ENCODE peak calls at places on chromosomes 7 and 10, in eight cellular contexts. One of them, this sample, is unnamed.

GRCh38 chr10:88987243-88987726 is 3.3 kb upstream of the FAS start:
- DNase-seq in astrocyte of the spinal cord: peak
- DNase-seq in stimulated activated CD8-positive, alpha-beta memory T cell treated with anti-CD3 and anti-CD28 coated beads, Interleukin-12 subunit alpha, Interleukin-12 subunit beta, amount 100 ng/mL, for 1 hour: no peak
- DNase-seq in T-helper 17 cell: no peak
- DNase-seq in NCI-H1105: no peak
- DNase-seq in Daoy: no peak
- DNase-seq in HL-60: no peak
- DNase-seq in mesendoderm: no peak
- DNase-seq in this sample: no peak

GRCh38 chr7:1855396-1856160 is 185.5 kb downstream of the ELFN1 start:
- DNase-seq in astrocyte of the spinal cord: no peak
- DNase-seq in stimulated activated CD8-positive, alpha-beta memory T cell treated with anti-CD3 and anti-CD28 coated beads, Interleukin-12 subunit alpha, Interleukin-12 subunit beta, amount 100 ng/mL, for 1 hour: no peak
- DNase-seq in T-helper 17 cell: peak
- DNase-seq in NCI-H1105: no peak
- DNase-seq in Daoy: no peak
- DNase-seq in HL-60: no peak
- DNase-seq in mesendoderm: no peak
- DNase-seq in this sample: no peak

GRCh38 chr7:112292162-112292561 is 85.7 kb downstream of the ZNF277 start:
- DNase-seq in astrocyte of the spinal cord: no peak
- DNase-seq in stimulated activated CD8-positive, alpha-beta memory T cell treated with anti-CD3 and anti-CD28 coated beads, Interleukin-12 subunit alpha, Interleukin-12 subunit beta, amount 100 ng/mL, for 1 hour: no peak
- DNase-seq in T-helper 17 cell: no peak
- DNase-seq in NCI-H1105: no peak
- DNase-seq in Daoy: no peak
- DNase-seq in HL-60: no peak
- DNase-seq in mesendoderm: no peak
- DNase-seq in this sample: no peak

GRCh38 chr7:53993205-53993604 is 549.0 kb upstream of the VSTM2A start:
- DNase-seq in astrocyte of the spinal cord: no peak
- DNase-seq in stimulated activated CD8-positive, alpha-beta memory T cell treated with anti-CD3 and anti-CD28 coated beads, Interleukin-12 subunit alpha, Interleukin-12 subunit beta, amount 100 ng/mL, for 1 hour: no peak
- DNase-seq in T-helper 17 cell: no peak
- DNase-seq in NCI-H1105: peak
- DNase-seq in Daoy: no peak
- DNase-seq in HL-60: no peak
- DNase-seq in mesendoderm: no peak
- DNase-seq in this sample: peak

GRCh38 chr10:129491123-129491734 is 24.2 kb downstream of the MGMT start:
- DNase-seq in astrocyte of the spinal cord: peak
- DNase-seq in stimulated activated CD8-positive, alpha-beta memory T cell treated with anti-CD3 and anti-CD28 coated beads, Interleukin-12 subunit alpha, Interleukin-12 subunit beta, amount 100 ng/mL, for 1 hour: no peak
- DNase-seq in T-helper 17 cell: no peak
- DNase-seq in NCI-H1105: no peak
- DNase-seq in Daoy: no peak
- DNase-seq in HL-60: no peak
- DNase-seq in mesendoderm: peak
- DNase-seq in this sample: no peak

GRCh38 chr7:149126662-149127321 is 668 bp upstream of the ZNF425 start:
- DNase-seq in astrocyte of the spinal cord: peak
- DNase-seq in stimulated activated CD8-positive, alpha-beta memory T cell treated with anti-CD3 and anti-CD28 coated beads, Interleukin-12 subunit alpha, Interleukin-12 subunit beta, amount 100 ng/mL, for 1 hour: peak
- DNase-seq in T-helper 17 cell: peak
- DNase-seq in NCI-H1105: peak
- DNase-seq in Daoy: peak
- DNase-seq in HL-60: peak
- DNase-seq in mesendoderm: peak
- DNase-seq in this sample: peak

GRCh38 chr10:124740374-124741280 is 3.6 kb downstream of the FAM53B start:
- DNase-seq in astrocyte of the spinal cord: no peak
- DNase-seq in stimulated activated CD8-positive, alpha-beta memory T cell treated with anti-CD3 and anti-CD28 coated beads, Interleukin-12 subunit alpha, Interleukin-12 subunit beta, amount 100 ng/mL, for 1 hour: no peak
- DNase-seq in T-helper 17 cell: no peak
- DNase-seq in NCI-H1105: no peak
- DNase-seq in Daoy: peak
- DNase-seq in HL-60: peak
- DNase-seq in mesendoderm: peak
- DNase-seq in this sample: no peak

GRCh38 chr7:16494551-16494950 is 29.0 kb upstream of the SOSTDC1 start:
- DNase-seq in astrocyte of the spinal cord: no peak
- DNase-seq in stimulated activated CD8-positive, alpha-beta memory T cell treated with anti-CD3 and anti-CD28 coated beads, Interleukin-12 subunit alpha, Interleukin-12 subunit beta, amount 100 ng/mL, for 1 hour: no peak
- DNase-seq in T-helper 17 cell: no peak
- DNase-seq in NCI-H1105: no peak
- DNase-seq in Daoy: no peak
- DNase-seq in HL-60: no peak
- DNase-seq in mesendoderm: no peak
- DNase-seq in this sample: no peak

GRCh38 chr7:36497775-36498174 is 108.1 kb downstream of the ANLN start:
- DNase-seq in astrocyte of the spinal cord: no peak
- DNase-seq in stimulated activated CD8-positive, alpha-beta memory T cell treated with anti-CD3 and anti-CD28 coated beads, Interleukin-12 subunit alpha, Interleukin-12 subunit beta, amount 100 ng/mL, for 1 hour: no peak
- DNase-seq in T-helper 17 cell: no peak
- DNase-seq in NCI-H1105: no peak
- DNase-seq in Daoy: no peak
- DNase-seq in HL-60: no peak
- DNase-seq in mesendoderm: no peak
- DNase-seq in this sample: no peak

GRCh38 chr7:44461387-44461786 is 29.1 kb downstream of the NUDCD3 start:
- DNase-seq in astrocyte of the spinal cord: peak
- DNase-seq in stimulated activated CD8-positive, alpha-beta memory T cell treated with anti-CD3 and anti-CD28 coated beads, Interleukin-12 subunit alpha, Interleukin-12 subunit beta, amount 100 ng/mL, for 1 hour: no peak
- DNase-seq in T-helper 17 cell: no peak
- DNase-seq in NCI-H1105: no peak
- DNase-seq in Daoy: peak
- DNase-seq in HL-60: no peak
- DNase-seq in mesendoderm: peak
- DNase-seq in this sample: no peak

GRCh38 chr7:2411815-2412586 is 8.6 kb downstream of the CHST12 start:
- DNase-seq in astrocyte of the spinal cord: no peak
- DNase-seq in stimulated activated CD8-positive, alpha-beta memory T cell treated with anti-CD3 and anti-CD28 coated beads, Interleukin-12 subunit alpha, Interleukin-12 subunit beta, amount 100 ng/mL, for 1 hour: no peak
- DNase-seq in T-helper 17 cell: no peak
- DNase-seq in NCI-H1105: no peak
- DNase-seq in Daoy: no peak
- DNase-seq in HL-60: no peak
- DNase-seq in mesendoderm: no peak
- DNase-seq in this sample: no peak

GRCh38 chr7:1946025-1946424 is 275.9 kb downstream of the ELFN1 start:
- DNase-seq in astrocyte of the spinal cord: no peak
- DNase-seq in stimulated activated CD8-positive, alpha-beta memory T cell treated with anti-CD3 and anti-CD28 coated beads, Interleukin-12 subunit alpha, Interleukin-12 subunit beta, amount 100 ng/mL, for 1 hour: no peak
- DNase-seq in T-helper 17 cell: no peak
- DNase-seq in NCI-H1105: no peak
- DNase-seq in Daoy: no peak
- DNase-seq in HL-60: no peak
- DNase-seq in mesendoderm: no peak
- DNase-seq in this sample: no peak

GRCh38 chr7:40221836-40222235 is 87.0 kb downstream of the SUGCT start:
- DNase-seq in astrocyte of the spinal cord: peak
- DNase-seq in stimulated activated CD8-positive, alpha-beta memory T cell treated with anti-CD3 and anti-CD28 coated beads, Interleukin-12 subunit alpha, Interleukin-12 subunit beta, amount 100 ng/mL, for 1 hour: no peak
- DNase-seq in T-helper 17 cell: no peak
- DNase-seq in NCI-H1105: no peak
- DNase-seq in Daoy: peak
- DNase-seq in HL-60: peak
- DNase-seq in mesendoderm: no peak
- DNase-seq in this sample: no peak

GRCh38 chr7:92961966-92962365 is 125.6 kb upstream of the CDK6 start:
- DNase-seq in astrocyte of the spinal cord: no peak
- DNase-seq in stimulated activated CD8-positive, alpha-beta memory T cell treated with anti-CD3 and anti-CD28 coated beads, Interleukin-12 subunit alpha, Interleukin-12 subunit beta, amount 100 ng/mL, for 1 hour: no peak
- DNase-seq in T-helper 17 cell: no peak
- DNase-seq in NCI-H1105: no peak
- DNase-seq in Daoy: no peak
- DNase-seq in HL-60: no peak
- DNase-seq in mesendoderm: no peak
- DNase-seq in this sample: no peak

GRCh38 chr7:133112335-133112734 is 30.4 kb upstream of the CHCHD3 start:
- DNase-seq in astrocyte of the spinal cord: no peak
- DNase-seq in stimulated activated CD8-positive, alpha-beta memory T cell treated with anti-CD3 and anti-CD28 coated beads, Interleukin-12 subunit alpha, Interleukin-12 subunit beta, amount 100 ng/mL, for 1 hour: no peak
- DNase-seq in T-helper 17 cell: no peak
- DNase-seq in NCI-H1105: no peak
- DNase-seq in Daoy: no peak
- DNase-seq in HL-60: no peak
- DNase-seq in mesendoderm: no peak
- DNase-seq in this sample: no peak

GRCh38 chr7:138044897-138045296 is 31.4 kb upstream of the AKR1D1 start:
- DNase-seq in astrocyte of the spinal cord: no peak
- DNase-seq in stimulated activated CD8-positive, alpha-beta memory T cell treated with anti-CD3 and anti-CD28 coated beads, Interleukin-12 subunit alpha, Interleukin-12 subunit beta, amount 100 ng/mL, for 1 hour: no peak
- DNase-seq in T-helper 17 cell: no peak
- DNase-seq in NCI-H1105: no peak
- DNase-seq in Daoy: no peak
- DNase-seq in HL-60: no peak
- DNase-seq in mesendoderm: no peak
- DNase-seq in this sample: no peak

GRCh38 chr10:33807527-33808377 is 473.3 kb upstream of the NRP1 start:
- DNase-seq in astrocyte of the spinal cord: no peak
- DNase-seq in stimulated activated CD8-positive, alpha-beta memory T cell treated with anti-CD3 and anti-CD28 coated beads, Interleukin-12 subunit alpha, Interleukin-12 subunit beta, amount 100 ng/mL, for 1 hour: no peak
- DNase-seq in T-helper 17 cell: no peak
- DNase-seq in NCI-H1105: no peak
- DNase-seq in Daoy: no peak
- DNase-seq in HL-60: no peak
- DNase-seq in mesendoderm: no peak
- DNase-seq in this sample: peak

GRCh38 chr10:43210556-43210955 is 56.3 kb downstream of the RASGEF1A start:
- DNase-seq in astrocyte of the spinal cord: no peak
- DNase-seq in stimulated activated CD8-positive, alpha-beta memory T cell treated with anti-CD3 and anti-CD28 coated beads, Interleukin-12 subunit alpha, Interleukin-12 subunit beta, amount 100 ng/mL, for 1 hour: no peak
- DNase-seq in T-helper 17 cell: peak
- DNase-seq in NCI-H1105: no peak
- DNase-seq in Daoy: no peak
- DNase-seq in HL-60: no peak
- DNase-seq in mesendoderm: no peak
- DNase-seq in this sample: no peak

GRCh38 chr7:29588900-29589696 is 25.5 kb downstream of the PRR15 start:
- DNase-seq in astrocyte of the spinal cord: peak
- DNase-seq in stimulated activated CD8-positive, alpha-beta memory T cell treated with anti-CD3 and anti-CD28 coated beads, Interleukin-12 subunit alpha, Interleukin-12 subunit beta, amount 100 ng/mL, for 1 hour: peak
- DNase-seq in T-helper 17 cell: no peak
- DNase-seq in NCI-H1105: peak
- DNase-seq in Daoy: peak
- DNase-seq in HL-60: peak
- DNase-seq in mesendoderm: peak
- DNase-seq in this sample: peak

GRCh38 chr7:35249537-35249907 is 4.4 kb downstream of the TBX20 start:
- DNase-seq in astrocyte of the spinal cord: no peak
- DNase-seq in stimulated activated CD8-positive, alpha-beta memory T cell treated with anti-CD3 and anti-CD28 coated beads, Interleukin-12 subunit alpha, Interleukin-12 subunit beta, amount 100 ng/mL, for 1 hour: no peak
- DNase-seq in T-helper 17 cell: no peak
- DNase-seq in NCI-H1105: no peak
- DNase-seq in Daoy: peak
- DNase-seq in HL-60: no peak
- DNase-seq in mesendoderm: peak
- DNase-seq in this sample: peak

GRCh38 chr10:96764345-96764744 is 44.0 kb upstream of the PIK3AP1 start:
- DNase-seq in astrocyte of the spinal cord: no peak
- DNase-seq in stimulated activated CD8-positive, alpha-beta memory T cell treated with anti-CD3 and anti-CD28 coated beads, Interleukin-12 subunit alpha, Interleukin-12 subunit beta, amount 100 ng/mL, for 1 hour: no peak
- DNase-seq in T-helper 17 cell: no peak
- DNase-seq in NCI-H1105: no peak
- DNase-seq in Daoy: no peak
- DNase-seq in HL-60: peak
- DNase-seq in mesendoderm: no peak
- DNase-seq in this sample: no peak

GRCh38 chr10:16367899-16368298 is 68.9 kb upstream of the PTER start:
- DNase-seq in astrocyte of the spinal cord: no peak
- DNase-seq in stimulated activated CD8-positive, alpha-beta memory T cell treated with anti-CD3 and anti-CD28 coated beads, Interleukin-12 subunit alpha, Interleukin-12 subunit beta, amount 100 ng/mL, for 1 hour: no peak
- DNase-seq in T-helper 17 cell: no peak
- DNase-seq in NCI-H1105: no peak
- DNase-seq in Daoy: no peak
- DNase-seq in HL-60: no peak
- DNase-seq in mesendoderm: no peak
- DNase-seq in this sample: peak

GRCh38 chr7:8051373-8051772 is 82.8 kb downstream of the GLCCI1 start:
- DNase-seq in astrocyte of the spinal cord: no peak
- DNase-seq in stimulated activated CD8-positive, alpha-beta memory T cell treated with anti-CD3 and anti-CD28 coated beads, Interleukin-12 subunit alpha, Interleukin-12 subunit beta, amount 100 ng/mL, for 1 hour: no peak
- DNase-seq in T-helper 17 cell: no peak
- DNase-seq in NCI-H1105: peak
- DNase-seq in Daoy: no peak
- DNase-seq in HL-60: no peak
- DNase-seq in mesendoderm: no peak
- DNase-seq in this sample: no peak